ENCODE peak calls at places on chromosomes 2 and 18, in eight cellular contexts. One of them, this sample, is unnamed.

GRCh38 chr2:11329759-11330158 is 14.7 kb downstream of the ROCK2 start:
- DNase-seq in activated naive CD8-positive, alpha-beta T cell treated with anti-CD3 and anti-CD28 coated beads, Interleukin-2, amount 50 U/mL, for 24 hours: no peak
- DNase-seq in astrocyte of the hippocampus: no peak
- DNase-seq in A172: no peak
- DNase-seq in PC-3: peak; percentile 55
- DNase-seq in H7: no peak
- DNase-seq in NB4: no peak
- DNase-seq in activated T-helper 1 cell treated with anti-CD3 and anti-CD28 coated beads, Interleukin-2, amount 50 U/mL, for 16 hours: no peak
- DNase-seq in this sample: no peak

GRCh38 chr2:51998890-51999289 is 967.0 kb upstream of the NRXN1 start:
- DNase-seq in PC-3: no peak
- DNase-seq in activated T-helper 1 cell treated with anti-CD3 and anti-CD28 coated beads, Interleukin-2, amount 50 U/mL, for 16 hours: no peak
- DNase-seq in NB4: no peak
- DNase-seq in astrocyte of the hippocampus: no peak
- DNase-seq in activated naive CD8-positive, alpha-beta T cell treated with anti-CD3 and anti-CD28 coated beads, Interleukin-2, amount 50 U/mL, for 24 hours: no peak
- DNase-seq in A172: no peak
- DNase-seq in H7: no peak
- DNase-seq in this sample: no peak

GRCh38 chr18:55404811-55405654 is 183.0 kb downstream of the TCF4 start:
- DNase-seq in activated T-helper 1 cell treated with anti-CD3 and anti-CD28 coated beads, Interleukin-2, amount 50 U/mL, for 16 hours: no peak
- DNase-seq in astrocyte of the hippocampus: no peak
- DNase-seq in NB4: no peak
- DNase-seq in PC-3: no peak
- DNase-seq in A172: no peak
- DNase-seq in H7: no peak
- DNase-seq in activated naive CD8-positive, alpha-beta T cell treated with anti-CD3 and anti-CD28 coated beads, Interleukin-2, amount 50 U/mL, for 24 hours: no peak
- DNase-seq in this sample: no peak

GRCh38 chr2:217027414-217027813 is 167.6 kb upstream of the TNP1 start:
- DNase-seq in activated naive CD8-positive, alpha-beta T cell treated with anti-CD3 and anti-CD28 coated beads, Interleukin-2, amount 50 U/mL, for 24 hours: no peak
- DNase-seq in A172: no peak
- DNase-seq in activated T-helper 1 cell treated with anti-CD3 and anti-CD28 coated beads, Interleukin-2, amount 50 U/mL, for 16 hours: no peak
- DNase-seq in astrocyte of the hippocampus: no peak
- DNase-seq in H7: no peak
- DNase-seq in NB4: no peak
- DNase-seq in PC-3: no peak
- DNase-seq in this sample: no peak

GRCh38 chr18:57027190-57027708 is 119.6 kb upstream of the BOD1L2 start:
- DNase-seq in activated naive CD8-positive, alpha-beta T cell treated with anti-CD3 and anti-CD28 coated beads, Interleukin-2, amount 50 U/mL, for 24 hours: no peak
- DNase-seq in astrocyte of the hippocampus: no peak
- DNase-seq in activated T-helper 1 cell treated with anti-CD3 and anti-CD28 coated beads, Interleukin-2, amount 50 U/mL, for 16 hours: no peak
- DNase-seq in H7: no peak
- DNase-seq in PC-3: no peak
- DNase-seq in NB4: no peak
- DNase-seq in A172: no peak
- DNase-seq in this sample: no peak

GRCh38 chr2:2850218-2850850 is 519.3 kb upstream of the MYT1L start:
- DNase-seq in astrocyte of the hippocampus: no peak
- DNase-seq in H7: peak; percentile 54
- DNase-seq in A172: no peak
- DNase-seq in activated naive CD8-positive, alpha-beta T cell treated with anti-CD3 and anti-CD28 coated beads, Interleukin-2, amount 50 U/mL, for 24 hours: no peak
- DNase-seq in NB4: no peak
- DNase-seq in activated T-helper 1 cell treated with anti-CD3 and anti-CD28 coated beads, Interleukin-2, amount 50 U/mL, for 16 hours: no peak
- DNase-seq in PC-3: no peak
- DNase-seq in this sample: no peak

GRCh38 chr2:25453199-25453903 is 111.6 kb upstream of the DNMT3A start:
- DNase-seq in PC-3: no peak
- DNase-seq in astrocyte of the hippocampus: peak; percentile 14
- DNase-seq in A172: no peak
- DNase-seq in activated T-helper 1 cell treated with anti-CD3 and anti-CD28 coated beads, Interleukin-2, amount 50 U/mL, for 16 hours: no peak
- DNase-seq in H7: no peak
- DNase-seq in NB4: no peak
- DNase-seq in activated naive CD8-positive, alpha-beta T cell treated with anti-CD3 and anti-CD28 coated beads, Interleukin-2, amount 50 U/mL, for 24 hours: peak; percentile 16
- DNase-seq in this sample: no peak

GRCh38 chr2:175180701-175181103 is 808 bp downstream of the ATP5MC3 start:
- DNase-seq in astrocyte of the hippocampus: peak; percentile 65
- DNase-seq in H7: no peak
- DNase-seq in NB4: peak; percentile 83
- DNase-seq in PC-3: peak; percentile 28
- DNase-seq in activated naive CD8-positive, alpha-beta T cell treated with anti-CD3 and anti-CD28 coated beads, Interleukin-2, amount 50 U/mL, for 24 hours: peak; percentile 67
- DNase-seq in A172: peak; percentile 32
- DNase-seq in activated T-helper 1 cell treated with anti-CD3 and anti-CD28 coated beads, Interleukin-2, amount 50 U/mL, for 16 hours: no peak
- DNase-seq in this sample: peak; percentile 14

GRCh38 chr2:218963597-218963996 is 4.1 kb downstream of the CDK5R2 start:
- DNase-seq in activated naive CD8-positive, alpha-beta T cell treated with anti-CD3 and anti-CD28 coated beads, Interleukin-2, amount 50 U/mL, for 24 hours: no peak
- DNase-seq in NB4: no peak
- DNase-seq in PC-3: peak; percentile 37
- DNase-seq in astrocyte of the hippocampus: no peak
- DNase-seq in H7: no peak
- DNase-seq in A172: peak; percentile 35
- DNase-seq in activated T-helper 1 cell treated with anti-CD3 and anti-CD28 coated beads, Interleukin-2, amount 50 U/mL, for 16 hours: no peak
- DNase-seq in this sample: no peak

GRCh38 chr2:96409543-96410184 is 74.1 kb downstream of the NCAPH start:
- DNase-seq in PC-3: no peak
- DNase-seq in activated naive CD8-positive, alpha-beta T cell treated with anti-CD3 and anti-CD28 coated beads, Interleukin-2, amount 50 U/mL, for 24 hours: no peak
- DNase-seq in NB4: no peak
- DNase-seq in activated T-helper 1 cell treated with anti-CD3 and anti-CD28 coated beads, Interleukin-2, amount 50 U/mL, for 16 hours: no peak
- DNase-seq in H7: peak; percentile 48
- DNase-seq in astrocyte of the hippocampus: peak; percentile 83
- DNase-seq in A172: peak; percentile 70
- DNase-seq in this sample: no peak

This sample was measured in stimulated activated CD8-positive, alpha-beta memory T cell treated with anti-CD3 and anti-CD28 coated beads, Interleukin-2, amount 100 ng/mL, for 1 hour.